ENCODE peak calls at places on chromosomes 16 and 17, in four cellular contexts. B is transverse colon; X is effector memory CD4-positive, alpha-beta T cell; T is right cardiac atrium. R is an unnamed sample.

GRCh38 chr17:45584092-45585036 is 93.8 kb upstream of the PLEKHM1 start:
- DNase-seq in B (peak), X (peak), T (peak), R (no peak)

GRCh38 chr17:67718325-67718941 is 697 bp downstream of the NOL11 start:
- DNase-seq in B (peak), X (no peak), T (no peak), R (no peak)

GRCh38 chr17:17570207-17570797 is 21.2 kb downstream of the PEMT start:
- DNase-seq in B (peak), X (no peak), T (peak), R (no peak)

GRCh38 chr16:88495268-88495772 is 42.2 kb downstream of the ZFPM1 start:
- DNase-seq in B (no peak), X (no peak), T (no peak), R (no peak)

GRCh38 chr16:89863741-89864391 is 9.5 kb upstream of the TCF25 start:
- DNase-seq in B (peak), X (peak), T (no peak), R (no peak)

GRCh38 chr16:86618431-86619262 is 40.3 kb downstream of the FOXL1 start:
- DNase-seq in B (no peak), X (no peak), T (peak), R (no peak)

GRCh38 chr16:84648595-84649510 is 542 bp downstream of the KLHL36 start:
- DNase-seq in B (peak), X (peak), T (peak), R (no peak)

GRCh38 chr16:80931985-80932720 is 74.5 kb downstream of the CMC2 start:
- DNase-seq in B (peak), X (no peak), T (peak), R (no peak)

GRCh38 chr16:71846443-71846842 is 667 bp downstream of the ATXN1L start:
- DNase-seq in B (peak), X (no peak), T (no peak), R (no peak)

GRCh38 chr17:52064791-52065211 is 93.7 kb downstream of the CA10 start:
- DNase-seq in B (no peak), X (no peak), T (no peak), R (no peak)

GRCh38 chr17:10649031-10649430 is 8.1 kb downstream of the MYH3 start:
- DNase-seq in B (no peak), X (no peak), T (no peak), R (no peak)

GRCh38 chr16:6195966-6196365 is 1098.4 kb upstream of the EEF2KMT start:
- DNase-seq in B (no peak), X (no peak), T (no peak), R (peak)

GRCh38 chr17:75755205-75755901 is 9.6 kb downstream of the GALK1 start:
- DNase-seq in B (no peak), X (no peak), T (peak), R (no peak)

GRCh38 chr16:55292491-55292890 is 31.5 kb upstream of the IRX6 start:
- DNase-seq in B (no peak), X (no peak), T (no peak), R (no peak)

GRCh38 chr16:88737298-88738166 is 31.2 kb downstream of the CTU2 start:
- DNase-seq in B (peak), X (peak), T (peak), R (no peak)

GRCh38 chr17:49821916-49822315 is 26.0 kb downstream of the TAC4 start:
- DNase-seq in B (no peak), X (no peak), T (no peak), R (no peak)

GRCh38 chr16:28572659-28573510 is 19.2 kb downstream of the SGF29 start:
- DNase-seq in B (no peak), X (no peak), T (peak), R (no peak)

GRCh38 chr17:18990331-18990730 is 14.2 kb downstream of the FAM83G start:
- DNase-seq in B (no peak), X (no peak), T (peak), R (no peak)

GRCh38 chr17:56594528-56595418 is 1.3 kb downstream of the NOG start:
- DNase-seq in B (no peak), X (no peak), T (peak), R (no peak)

GRCh38 chr17:78357177-78357586 is 2.7 kb downstream of the SOCS3 start:
- DNase-seq in B (no peak), X (no peak), T (peak), R (no peak)

GRCh38 chr16:29991571-29991904 is 3.9 kb downstream of the HIRIP3 start:
- DNase-seq in B (no peak), X (no peak), T (peak), R (no peak)

GRCh38 chr16:29990883-29991570 is 4.4 kb downstream of the HIRIP3 start:
- DNase-seq in B (no peak), X (no peak), T (peak), R (no peak)

GRCh38 chr16:29989111-29989858 is 6.1 kb downstream of the HIRIP3 start:
- DNase-seq in B (peak), X (no peak), T (no peak), R (no peak)

GRCh38 chr16:29988346-29989075 is 6.9 kb downstream of the HIRIP3 start:
- DNase-seq in B (no peak), X (no peak), T (no peak), R (no peak)

DNA sequence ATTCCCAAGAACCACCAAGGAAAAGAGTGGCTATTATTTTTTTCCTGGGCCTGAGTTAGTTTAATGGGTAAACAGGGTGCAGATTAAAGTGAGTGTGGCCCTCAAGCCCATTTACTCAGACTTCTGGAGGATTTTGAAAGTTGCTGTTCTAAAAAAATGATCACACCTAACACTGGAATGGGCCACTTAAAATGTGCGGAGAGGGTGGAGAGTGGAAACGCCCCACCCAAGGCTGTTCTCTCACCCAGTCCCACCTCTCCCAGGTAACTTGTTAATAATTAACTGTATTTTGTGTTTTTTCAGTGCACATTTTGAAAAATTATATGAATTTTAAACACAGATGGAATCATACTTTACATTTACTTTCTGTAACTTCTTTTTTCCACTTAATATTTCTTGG is 5.4 kb downstream of the HIRIP3 start:
- DNase-seq in B (peak), X (no peak), T (no peak), R (no peak)
- H3K4me3 ChIP-seq in B (no peak), X (no peak), T (no peak), R (no peak)

GRCh38 chr17:6668727-6669425 is 17.3 kb downstream of the C17orf100 start:
- DNase-seq in B (no peak), X (no peak), T (no peak), R (no peak)
- H3K27ac ChIP-seq in B (no peak), X (no peak), T (no peak), R (no peak)

DNA sequence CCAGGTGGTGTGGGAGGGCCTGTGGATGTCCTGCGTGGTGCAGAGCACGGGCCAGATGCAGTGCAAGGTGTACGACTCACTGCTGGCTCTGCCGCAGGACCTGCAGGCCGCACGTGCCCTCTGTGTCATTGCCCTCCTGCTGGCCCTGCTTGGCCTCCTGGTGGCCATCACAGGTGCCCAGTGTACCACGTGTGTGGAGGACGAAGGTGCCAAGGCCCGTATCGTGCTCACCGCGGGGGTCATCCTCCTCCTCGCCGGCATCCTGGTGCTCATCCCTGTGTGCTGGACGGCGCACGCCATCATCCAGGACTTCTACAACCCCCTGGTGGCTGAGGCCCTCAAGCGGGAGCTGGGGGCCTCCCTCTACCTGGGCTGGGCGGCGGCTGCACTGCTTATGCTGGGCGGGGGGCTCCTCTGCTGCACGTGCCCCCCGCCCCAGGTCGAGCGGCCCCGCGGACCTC is 798 bp downstream of the CLDN9 start:
- DNase-seq in B (no peak), X (no peak), T (no peak), R (no peak)
- H3K4me3 ChIP-seq in B (no peak), X (no peak), T (no peak), R (no peak)

DNA sequence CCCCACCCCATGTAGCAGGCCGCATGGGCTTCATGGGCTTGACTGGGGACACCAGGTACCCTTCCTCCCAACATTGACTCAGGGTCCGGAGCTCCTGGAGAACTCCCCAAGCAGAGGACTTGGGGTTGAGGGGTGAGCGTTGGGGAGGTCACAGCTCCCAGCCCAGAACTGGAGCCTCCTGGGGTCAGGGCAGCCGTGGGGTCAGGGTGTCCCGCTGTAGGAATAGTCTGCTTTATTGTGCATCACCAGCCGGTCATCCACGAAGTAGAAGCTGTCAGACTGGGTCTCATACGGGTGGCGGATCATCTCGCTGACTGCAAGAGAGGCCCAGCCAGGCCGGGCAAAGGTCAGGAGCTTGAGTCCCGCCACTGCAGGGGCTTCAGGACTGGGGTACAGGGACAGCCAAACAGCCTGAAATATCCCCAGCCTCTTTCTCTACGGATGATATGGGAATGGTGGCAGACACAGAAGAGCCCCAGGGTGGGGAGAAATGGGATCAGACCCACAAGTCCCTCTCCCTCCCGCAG is 5.3 kb downstream of the UNC119 start:
- DNase-seq in B (no peak), X (no peak), T (no peak), R (no peak)
- H3K27ac ChIP-seq in B (no peak), X (no peak), T (no peak), R (no peak)

GRCh38 chr16:79768594-79768993 is 168.1 kb upstream of the MAF start:
- DNase-seq in B (peak), X (no peak), T (no peak), R (no peak)
- H3K4me3 ChIP-seq in B (no peak), X (no peak), T (peak), R (no peak)

GRCh38 chr16:56297684-56298083 is 106.4 kb downstream of the GNAO1 start:
- DNase-seq in B (no peak), X (no peak), T (no peak), R (no peak)

GRCh38 chr16:56295059-56295673 is 103.9 kb downstream of the GNAO1 start:
- DNase-seq in B (no peak), X (no peak), T (no peak), R (no peak)

GRCh38 chr16:56294014-56294413 is 102.7 kb downstream of the GNAO1 start:
- DNase-seq in B (no peak), X (no peak), T (no peak), R (no peak)

GRCh38 chr16:56294599-56294998 is 103.3 kb downstream of the GNAO1 start:
- DNase-seq in B (no peak), X (no peak), T (no peak), R (no peak)

DNA sequence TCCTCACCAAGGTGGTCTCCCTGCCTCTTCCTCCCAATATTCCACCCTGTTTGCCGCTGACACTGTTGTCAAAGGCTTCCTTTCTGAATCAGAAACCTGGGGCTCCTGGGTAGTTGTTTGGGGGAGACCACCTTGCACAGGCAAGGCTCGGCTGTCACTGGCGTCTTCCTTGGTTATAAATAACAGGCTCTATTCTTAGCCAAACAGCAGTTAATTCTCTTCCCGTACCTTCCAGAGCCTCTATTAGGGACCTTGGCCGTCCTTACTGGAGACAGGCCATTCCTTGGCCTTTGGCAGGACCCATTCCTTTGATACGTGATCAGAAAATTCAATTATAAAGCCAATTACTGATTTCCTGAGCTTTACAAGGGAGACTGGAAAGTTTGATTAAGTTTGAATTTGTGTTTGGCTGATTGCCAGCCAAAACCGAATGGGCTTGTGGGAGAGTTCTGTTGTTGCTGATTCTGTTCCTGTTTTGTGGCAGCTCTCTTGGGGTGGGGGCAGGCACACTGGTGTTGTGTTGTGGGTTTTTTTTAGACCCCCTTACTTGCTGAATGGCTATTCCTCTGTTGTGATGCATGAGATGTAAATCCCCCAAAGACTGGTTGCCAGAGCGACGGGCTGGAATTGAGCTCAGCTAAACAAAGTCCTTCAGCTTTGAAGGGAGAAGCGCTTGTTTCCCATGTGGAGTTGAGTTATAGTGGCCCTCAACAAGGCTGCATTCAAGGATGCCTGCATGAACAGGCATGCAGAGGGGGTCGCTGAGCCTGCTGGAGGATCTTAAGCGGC is 104.6 kb downstream of the GNAO1 start:
- DNase-seq in B (no peak), X (no peak), T (no peak), R (no peak)
- H3K27ac ChIP-seq in B (peak), X (no peak), T (peak), R (no peak)

GRCh38 chr16:57892041-57892440 is 78.9 kb downstream of the CNGB1 start:
- DNase-seq in B (no peak), X (no peak), T (no peak), R (no peak)

GRCh38 chr16:57893217-57893558 is 77.7 kb downstream of the CNGB1 start:
- DNase-seq in B (no peak), X (no peak), T (no peak), R (no peak)

GRCh38 chr16:57892447-57893096 is 78.4 kb downstream of the CNGB1 start:
- DNase-seq in B (peak), X (no peak), T (peak), R (no peak)

GRCh38 chr16:57893559-57894389 is 77.2 kb downstream of the CNGB1 start:
- DNase-seq in B (no peak), X (no peak), T (peak), R (no peak)

DNA sequence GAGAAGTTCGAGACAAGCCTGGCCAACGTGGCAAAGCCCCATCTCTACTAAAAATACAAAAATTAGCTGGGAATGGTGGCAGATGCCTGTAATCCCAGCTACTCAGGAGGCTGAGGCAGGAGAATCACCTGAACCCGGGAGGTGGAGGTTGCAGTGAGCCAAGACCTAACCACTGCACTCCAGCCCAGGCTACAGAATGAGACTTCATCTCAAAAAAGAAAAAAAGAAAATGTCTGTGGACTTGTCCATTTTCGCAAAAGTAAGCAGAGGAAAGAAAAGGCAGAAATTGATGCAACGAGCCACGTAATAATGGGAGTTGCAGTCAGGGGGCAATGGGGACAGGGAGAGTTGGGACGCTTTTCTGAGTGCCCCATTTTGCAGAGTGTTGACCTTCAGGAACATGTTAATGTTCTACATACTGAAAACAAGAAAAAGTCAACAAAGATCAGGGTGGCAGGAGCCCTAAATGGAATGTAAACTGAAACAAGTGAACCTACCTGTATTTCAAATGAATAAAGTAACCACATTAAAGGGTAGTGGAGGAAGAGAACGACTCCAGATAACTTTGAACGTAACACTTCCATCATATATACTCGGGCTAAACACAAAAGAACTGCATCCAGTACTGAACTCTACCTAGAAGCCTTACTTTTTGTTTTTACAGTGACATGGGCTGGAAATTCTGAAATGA is 76.4 kb downstream of the CNGB1 start:
- DNase-seq in B (no peak), X (no peak), T (no peak), R (no peak)
- H3K4me3 ChIP-seq in B (no peak), X (no peak), T (no peak), R (no peak)

GRCh38 chr17:1969712-1970111 is 55.4 kb downstream of the RTN4RL1 start:
- DNase-seq in B (no peak), X (no peak), T (no peak), R (no peak)

GRCh38 chr17:1966274-1967086 is 58.7 kb downstream of the RTN4RL1 start:
- DNase-seq in B (no peak), X (no peak), T (no peak), R (no peak)

GRCh38 chr17:1963250-1963649 is 61.9 kb downstream of the RTN4RL1 start:
- DNase-seq in B (no peak), X (no peak), T (no peak), R (no peak)

GRCh38 chr17:1967092-1967662 is 58.0 kb downstream of the RTN4RL1 start:
- DNase-seq in B (no peak), X (no peak), T (no peak), R (peak)

GRCh38 chr17:1965556-1966273 is 59.4 kb downstream of the RTN4RL1 start:
- DNase-seq in B (no peak), X (no peak), T (no peak), R (no peak)
- H3K27ac ChIP-seq in B (no peak), X (no peak), T (no peak), R (no peak)

GRCh38 chr17:14305785-14306496 is 5.1 kb downstream of the HS3ST3B1 start:
- DNase-seq in B (no peak), X (no peak), T (no peak), R (no peak)
- H3K4me3 ChIP-seq in B (no peak), X (no peak), T (no peak), R (no peak)